ENCODE peak calls at places on chromosomes 1 and 21, in ten cellular contexts. Y is aorta; F is heart right ventricle; T is AG04450; Z is colonic mucosa; H is upper lobe of right lung; Q is thoracic aorta; A is mammary epithelial cell; K is heart left ventricle; C is CD8-positive, alpha-beta memory T cell. N is an unnamed sample.

GRCh38 chr1:183635112-183635605 is 424 bp downstream of the ARPC5 start:
- DNase-seq in K (peak; percentile 43), F (peak; percentile 39), A (no peak), T (no peak), Y (peak; percentile 77), H (peak; percentile 85), Q (no peak), C (peak; percentile 50), Z (peak; percentile 64), N (peak; percentile 46)

GRCh38 chr1:7422966-7423365 is 348.1 kb upstream of the VAMP3 start:
- DNase-seq in A (no peak), K (no peak), Z (no peak), T (no peak), H (peak; percentile 42), F (no peak), C (no peak), Q (no peak), Y (peak; percentile 28), N (no peak)

GRCh38 chr21:34190576-34191301 is 117.4 kb downstream of the MRPS6 start:
- DNase-seq in K (no peak), H (no peak), Y (no peak), A (no peak), F (no peak), Q (no peak), Z (no peak), T (no peak), C (no peak), N (peak; percentile 23)

GRCh38 chr1:230869499-230869898 is 1.2 kb upstream of the C1orf198 start:
- DNase-seq in Y (no peak), F (no peak), H (no peak), C (no peak), T (no peak), A (no peak), K (no peak), Q (no peak), Z (no peak), N (no peak)

GRCh38 chr1:183506561-183506960 is 34.3 kb downstream of the SMG7 start:
- DNase-seq in F (no peak), Z (no peak), T (no peak), A (no peak), H (no peak), K (no peak), C (no peak), Y (no peak), Q (no peak), N (no peak)

GRCh38 chr1:65890201-65890600 is 97.5 kb downstream of the PDE4B start:
- DNase-seq in T (peak; percentile 39), Z (no peak), Q (no peak), A (no peak), H (no peak), C (no peak), Y (no peak), K (no peak), F (no peak), N (no peak)

GRCh38 chr1:234871039-234871709 is 257.5 kb downstream of the TOMM20 start:
- DNase-seq in K (no peak), H (peak; percentile 51), T (no peak), F (no peak), Y (no peak), A (no peak), Q (no peak), C (no peak), Z (no peak), N (no peak)

GRCh38 chr1:22806584-22806983 is 95.9 kb downstream of the EPHB2 start:
- DNase-seq in F (no peak), Y (no peak), Q (no peak), T (no peak), Z (no peak), C (no peak), K (no peak), H (no peak), A (no peak), N (no peak)

GRCh38 chr1:112505400-112505785 is 3.4 kb upstream of the WNT2B start:
- DNase-seq in Y (no peak), K (no peak), H (no peak), Q (no peak), C (no peak), F (no peak), Z (no peak), A (no peak), T (no peak), N (no peak)

GRCh38 chr1:112504002-112504401 is 4.8 kb upstream of the WNT2B start:
- DNase-seq in Y (no peak), H (no peak), F (no peak), A (no peak), Q (no peak), K (no peak), T (no peak), Z (no peak), C (no peak), N (no peak)

GRCh38 chr1:112504666-112505399 is 3.9 kb upstream of the WNT2B start:
- DNase-seq in C (no peak), F (no peak), K (no peak), Z (no peak), Q (no peak), H (no peak), T (no peak), Y (no peak), A (no peak), N (no peak)

GRCh38 chr1:112501810-112502641 is 6.7 kb upstream of the WNT2B start:
- DNase-seq in T (no peak), K (peak; percentile 78), Y (peak; percentile 81), C (peak; percentile 68), H (peak; percentile 85), Q (no peak), Z (peak; percentile 79), A (peak; percentile 69), F (peak; percentile 76), N (peak; percentile 82)

GRCh38 chr1:112502827-112503226 is 5.9 kb upstream of the WNT2B start:
- DNase-seq in T (no peak), C (no peak), A (no peak), H (no peak), K (no peak), Y (no peak), F (no peak), Z (no peak), Q (no peak), N (no peak)
- H3K27me3 ChIP-seq in T (peaks cover 19% of the 10 kb centered on the region), C (peaks cover 50% of the 10 kb centered on the region), A (no peaks in the 10 kb centered on the region), H (peaks cover 19% of the 10 kb centered on the region), K (peaks cover 49% of the 10 kb centered on the region), Y (no peaks in the 10 kb centered on the region), F (peaks cover 86% of the 10 kb centered on the region), Z (peaks cover 6% of the 10 kb centered on the region), Q (no peaks in the 10 kb centered on the region), N (no peaks in the 10 kb centered on the region)

DNA sequence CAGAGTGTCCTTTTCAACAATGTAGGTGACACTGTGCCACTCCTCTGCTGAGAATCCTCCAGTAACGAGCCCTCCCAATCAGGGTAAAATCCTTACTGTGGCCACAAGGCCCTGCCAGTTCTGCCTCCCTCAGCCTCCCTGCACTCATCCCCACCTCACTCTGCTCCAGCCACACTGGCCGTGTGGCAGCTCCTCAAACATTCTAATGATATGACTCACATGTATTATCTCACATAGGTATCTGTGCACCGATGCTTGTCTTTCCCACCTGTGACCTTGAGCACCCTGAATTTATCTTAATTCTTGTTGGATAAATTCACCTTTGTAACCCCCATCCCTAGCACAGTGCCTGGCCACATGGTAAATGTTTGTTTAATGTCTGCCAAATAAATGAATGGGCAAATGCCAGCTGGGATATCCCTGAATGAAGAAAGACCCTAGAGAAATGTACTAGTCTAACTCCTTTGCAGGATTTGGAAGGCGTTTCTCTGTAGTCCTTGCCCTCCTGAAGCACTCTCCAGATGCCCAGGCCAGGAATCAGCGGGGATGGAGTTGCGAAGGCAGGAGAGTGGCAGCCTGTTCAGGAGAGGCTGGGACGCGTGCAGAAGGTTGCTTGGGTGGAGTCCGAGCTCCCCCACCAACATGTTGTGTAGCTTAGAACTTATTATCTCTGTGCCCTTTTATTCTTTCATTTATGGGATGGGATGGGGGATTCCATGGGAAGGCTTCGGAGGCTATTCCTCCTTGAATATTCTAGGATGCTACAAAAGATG is 106.0 kb downstream of the TMEM53 start:
- DNase-seq in Y (no peak), Q (no peak), A (peak; percentile 23), H (no peak), C (no peak), F (no peak), Z (no peak), T (no peak), K (no peak), N (no peak)
- H3K27me3 ChIP-seq in Y (no peaks in the 10 kb centered on the region), Q (no peaks in the 10 kb centered on the region), A (peaks cover 2% of the 10 kb centered on the region), H (no peaks in the 10 kb centered on the region), C (no peaks in the 10 kb centered on the region), F (no peaks in the 10 kb centered on the region), Z (peaks cover 5% of the 10 kb centered on the region), T (peaks cover 63% of the 10 kb centered on the region), K (no peaks in the 10 kb centered on the region), N (peaks cover 5% of the 10 kb centered on the region)

GRCh38 chr1:116179886-116180474 is 68.8 kb downstream of the MAB21L3 start:
- DNase-seq in T (no peak), C (no peak), A (no peak), K (no peak), H (no peak), Q (no peak), Y (no peak), Z (peak; percentile 17), F (no peak), N (no peak)
- H3K27me3 ChIP-seq in T (peaks cover 2% of the 10 kb centered on the region), C (no peaks in the 10 kb centered on the region), A (no peaks in the 10 kb centered on the region), K (no peaks in the 10 kb centered on the region), H (no peaks in the 10 kb centered on the region), Q (no peaks in the 10 kb centered on the region), Y (peaks cover 2% of the 10 kb centered on the region), Z (no peaks in the 10 kb centered on the region), F (peaks cover 9% of the 10 kb centered on the region), N (no peaks in the 10 kb centered on the region)

GRCh38 chr1:161502641-161503393 is 2.4 kb upstream of the FCGR2A start:
- DNase-seq in Z (no peak), A (peak; percentile 31), K (no peak), H (no peak), C (no peak), Q (no peak), Y (no peak), F (no peak), T (no peak), N (no peak)

GRCh38 chr1:161499099-161500078 is 5.9 kb upstream of the FCGR2A start:
- DNase-seq in Y (no peak), A (no peak), K (no peak), Q (no peak), H (no peak), Z (no peak), C (no peak), F (no peak), T (no peak), N (no peak)

GRCh38 chr1:161502181-161502580 is 3.1 kb upstream of the FCGR2A start:
- DNase-seq in Q (no peak), A (no peak), C (no peak), T (no peak), K (no peak), Z (no peak), H (no peak), Y (no peak), F (no peak), N (no peak)

GRCh38 chr1:161503394-161503748 is 1.9 kb upstream of the FCGR2A start:
- DNase-seq in Z (no peak), Y (no peak), A (no peak), C (no peak), Q (no peak), T (no peak), H (no peak), K (no peak), F (no peak), N (no peak)

DNA sequence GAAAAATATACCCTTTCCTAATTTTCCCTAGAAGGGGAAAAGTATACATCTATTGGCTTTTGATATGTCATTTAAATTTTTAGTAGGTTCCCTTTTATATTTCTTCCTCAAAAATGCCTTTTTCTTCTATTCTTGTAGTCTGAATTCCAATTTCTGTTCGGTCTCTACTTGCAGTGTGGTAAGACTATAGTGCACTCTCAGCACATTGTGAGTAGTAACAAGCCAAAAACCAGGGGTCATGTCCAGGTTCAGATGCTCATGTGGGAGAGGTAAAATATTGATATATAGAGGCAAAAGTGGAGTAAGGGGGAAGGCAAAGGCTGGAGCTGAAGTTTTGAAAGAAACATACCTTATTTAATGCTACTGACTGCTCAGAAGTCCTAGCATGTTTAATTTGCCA is 4.0 kb upstream of the FCGR2A start:
- DNase-seq in C (no peak), A (no peak), H (no peak), Z (no peak), K (no peak), Y (no peak), Q (no peak), T (no peak), F (no peak), N (no peak)
- H3K27me3 ChIP-seq in C (no peaks in the 10 kb centered on the region), A (no peaks in the 10 kb centered on the region), H (no peaks in the 10 kb centered on the region), Z (no peaks in the 10 kb centered on the region), K (no peaks in the 10 kb centered on the region), Y (no peaks in the 10 kb centered on the region), Q (peaks cover 7% of the 10 kb centered on the region), T (peaks cover 2% of the 10 kb centered on the region), F (peaks cover 21% of the 10 kb centered on the region), N (peaks cover 6% of the 10 kb centered on the region)